ENCODE peak calls at places on chromosomes 1 and 21, in seven cellular contexts. V is lower lobe of right lung, N is mammary epithelial cell, J is GM23248, C is uterus, A is A549, W is upper lobe of left lung. B is an unnamed sample. For H3K4me1, the result is how much of the 10 kb centered on the place peaks cover.

GRCh38 chr21:17901458-17902092 is 82.4 kb upstream of the C21orf91 start:
- DNase-seq in J (peak), W (no peak), A (no peak), N (peak), V (no peak), C (no peak), B (peak)

GRCh38 chr21:44548922-44549321 is 2.4 kb downstream of the KRTAP10-2 start:
- DNase-seq in C (no peak), J (no peak), N (no peak), A (no peak), W (no peak), V (no peak), B (peak)

GRCh38 chr1:25913166-25913565 is 6.9 kb upstream of the STMN1 start:
- DNase-seq in N (no peak), C (no peak), A (no peak), V (no peak), J (no peak), W (no peak), B (no peak)

GRCh38 chr1:223217781-223218180 is 74.7 kb upstream of the TLR5 start:
- DNase-seq in N (no peak), A (no peak), V (no peak), J (no peak), W (no peak), C (no peak), B (no peak)

GRCh38 chr1:21935891-21936365 is 1.2 kb downstream of the HSPG2 start:
- DNase-seq in C (no peak), N (peak), J (no peak), W (peak), V (peak), A (peak), B (no peak)

GRCh38 chr1:156886583-156887302 is 6.8 kb upstream of the PEAR1 start:
- DNase-seq in N (no peak), A (no peak), J (no peak), W (no peak), V (no peak), C (no peak), B (no peak)

GRCh38 chr1:60118119-60118518 is 44.5 kb upstream of the C1orf87 start:
- DNase-seq in J (peak), A (no peak), N (no peak), C (peak), V (no peak), W (no peak), B (no peak)

GRCh38 chr21:44984792-44985440 is 45.1 kb downstream of the SLX9 start:
- DNase-seq in A (no peak), W (no peak), J (no peak), V (peak), N (no peak), C (peak), B (no peak)

GRCh38 chr1:1298861-1299685 is 8.7 kb downstream of the ACAP3 start:
- DNase-seq in V (no peak), J (no peak), A (no peak), C (no peak), N (no peak), W (no peak), B (no peak)

GRCh38 chr21:34707876-34708325 is 39.1 kb downstream of the CLIC6 start:
- DNase-seq in W (no peak), N (no peak), J (no peak), C (no peak), A (no peak), V (no peak), B (no peak)

GRCh38 chr1:113451710-113452109 is 61.4 kb downstream of the MAGI3 start:
- DNase-seq in V (no peak), A (no peak), J (no peak), C (no peak), W (no peak), N (no peak), B (no peak)

GRCh38 chr1:87305762-87306161 is 22.9 kb upstream of the LMO4 start:
- DNase-seq in C (no peak), A (no peak), V (no peak), W (no peak), N (no peak), J (peak), B (peak)

GRCh38 chr21:41677671-41678015 is 89.2 kb downstream of the RIPK4 start:
- DNase-seq in A (peak), C (no peak), W (peak), N (no peak), J (no peak), V (no peak), B (peak)

GRCh38 chr1:69737527-69738176 is 169.9 kb downstream of the LRRC7 start:
- DNase-seq in N (peak), W (no peak), C (no peak), J (peak), A (peak), V (no peak), B (peak)

GRCh38 chr21:45950740-45951515 is 30.6 kb upstream of the COL6A1 start:
- DNase-seq in V (no peak), C (peak), W (no peak), A (no peak), J (peak), N (peak), B (peak)

GRCh38 chr1:36115200-36115669 is 9.8 kb downstream of the COL8A2 start:
- DNase-seq in W (no peak), J (peak), V (no peak), A (no peak), N (peak), C (no peak), B (peak)

GRCh38 chr1:201749059-201749458 is 79.9 kb upstream of the IPO9 start:
- DNase-seq in W (no peak), A (no peak), C (no peak), J (no peak), N (no peak), V (no peak), B (no peak)

GRCh38 chr1:227796359-227796915 is 19.0 kb upstream of the PRSS38 start:
- DNase-seq in W (no peak), J (no peak), V (no peak), C (no peak), A (no peak), N (no peak), B (no peak)

GRCh38 chr1:45009956-45010854 is 919 bp downstream of the HECTD3 start:
- DNase-seq in J (peak), C (no peak), N (peak), A (no peak), V (peak), W (peak), B (no peak)

GRCh38 chr1:161374373-161374772 is 6.7 kb upstream of the CFAP126 start:
- DNase-seq in C (no peak), J (peak), W (no peak), A (peak), V (no peak), N (no peak), B (no peak)

GRCh38 chr1:223123238-223123976 is 19.6 kb downstream of the TLR5 start:
- DNase-seq in V (peak), A (peak), N (peak), J (peak), C (peak), W (peak), B (peak)

GRCh38 chr21:44487831-44488230 is 32.5 kb downstream of the LRRC3 start:
- DNase-seq in C (no peak), J (peak), N (no peak), W (no peak), V (no peak), A (peak), B (no peak)

GRCh38 chr21:44509539-44509938 is 30.5 kb downstream of the KRTAP10-1 start:
- DNase-seq in C (no peak), W (peak), N (peak), V (peak), J (peak), A (peak), B (no peak)

GRCh38 chr1:172902861-172903381 is 147.8 kb downstream of the TNFSF18 start:
- DNase-seq in C (no peak), J (peak), W (no peak), N (peak), A (no peak), V (no peak), B (peak)
- H3K4me1 ChIP-seq in C (under half), J (half or more), W (under half), N (half or more), A (under half), V (under half), B (half or more)

GRCh38 chr1:28115267-28115666 is 26.9 kb upstream of the EYA3 start:
- DNase-seq in A (no peak), J (no peak), N (no peak), C (no peak), V (peak), W (peak), B (peak)

GRCh38 chr1:28112388-28113311 is 24.2 kb upstream of the EYA3 start:
- DNase-seq in C (no peak), A (peak), N (peak), W (peak), J (peak), V (peak), B (peak)

GRCh38 chr1:28111157-28111556 is 22.7 kb upstream of the EYA3 start:
- DNase-seq in A (no peak), V (peak), N (no peak), W (peak), J (peak), C (no peak), B (no peak)

GRCh38 chr1:28118640-28119307 is 30.4 kb upstream of the EYA3 start:
- DNase-seq in N (no peak), A (no peak), C (no peak), W (no peak), V (no peak), J (no peak), B (no peak)

GRCh38 chr1:28114844-28115243 is 26.4 kb upstream of the EYA3 start:
- DNase-seq in W (no peak), J (no peak), N (no peak), C (no peak), V (no peak), A (no peak), B (no peak)
- H3K4me1 ChIP-seq in W (under half), J (under half), N (under half), C (under half), V (under half), A (under half), B (under half)

DNA sequence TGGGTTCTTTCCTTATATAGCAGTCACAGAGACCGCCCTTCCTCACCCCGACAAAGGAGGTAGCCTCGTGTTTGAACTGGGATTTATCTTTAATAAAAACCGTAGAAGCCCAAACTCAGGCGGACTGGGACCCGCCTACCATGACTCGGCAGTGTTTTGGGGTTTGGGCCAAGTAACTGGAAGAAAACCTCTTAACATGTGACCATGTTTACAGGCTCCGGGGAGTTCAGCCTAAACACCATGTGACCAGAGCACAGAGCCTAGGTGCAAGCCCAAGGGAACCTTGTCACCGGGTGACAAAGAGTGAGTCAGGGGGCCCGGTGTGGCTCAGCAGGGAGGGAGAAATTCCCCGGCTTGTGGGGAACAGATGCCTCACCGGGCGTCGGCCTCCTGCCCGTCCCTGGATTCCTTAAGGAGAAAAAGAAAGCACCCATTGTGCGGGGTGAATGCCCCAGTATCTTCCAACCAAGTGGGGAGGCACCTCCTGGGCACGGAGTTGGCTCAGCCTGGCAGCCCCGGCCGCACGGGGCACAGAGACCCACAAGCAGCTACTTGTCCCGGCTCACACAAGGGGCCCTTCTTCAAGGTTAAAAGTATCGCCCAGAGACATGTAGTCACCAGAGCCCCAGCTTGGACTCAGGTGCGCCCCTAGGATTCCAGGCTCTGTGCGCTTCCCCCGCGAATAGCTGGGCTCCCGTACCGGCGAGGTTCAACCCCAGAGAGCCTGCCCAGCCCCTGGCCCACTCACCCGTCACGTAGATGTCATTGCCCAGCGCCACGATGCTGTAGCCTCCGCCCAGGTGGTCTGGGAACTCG is 1.4 kb downstream of the KLHL21 start:
- DNase-seq in V (peak), W (peak), J (peak), A (peak), C (peak), N (peak), B (peak)
- H3K4me1 ChIP-seq in V (half or more), W (half or more), J (under half), A (under half), C (under half), N (under half), B (under half)

DNA sequence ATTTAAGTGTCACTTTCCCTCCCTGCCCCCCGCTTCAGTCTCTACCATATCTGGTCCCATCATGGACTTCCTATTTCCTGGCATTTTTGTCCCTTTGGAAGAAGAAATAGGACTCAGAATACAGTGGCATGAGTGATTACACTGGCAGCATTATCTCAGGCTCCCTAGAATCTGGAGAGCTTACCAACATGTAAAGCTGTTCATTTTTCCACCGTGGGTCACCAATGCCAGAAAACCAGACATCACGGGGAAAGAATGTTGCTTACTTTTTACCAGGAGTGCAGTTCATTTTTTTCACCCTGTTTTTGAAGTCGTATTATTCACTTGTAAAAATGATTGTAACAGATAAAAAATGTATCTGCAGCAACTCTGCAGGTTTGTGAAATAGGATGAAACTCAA is 44.8 kb downstream of the BACH1 start:
- DNase-seq in N (no peak), W (no peak), C (no peak), A (no peak), V (no peak), J (peak), B (peak)
- H3K4me1 ChIP-seq in N (under half), W (under half), C (under half), A (under half), V (half or more), J (half or more), B (half or more)

GRCh38 chr1:202858306-202858705 is 30.6 kb downstream of the RABIF start:
- DNase-seq in C (peak), V (no peak), N (no peak), J (peak), W (peak), A (no peak), B (no peak)
- H3K4me1 ChIP-seq in C (under half), V (under half), N (under half), J (under half), W (under half), A (under half), B (under half)

GRCh38 chr1:42941640-42942330 is 16.9 kb downstream of the SLC2A1 start:
- DNase-seq in V (peak), N (peak), C (no peak), J (peak), A (peak), W (peak), B (peak)
- H3K4me1 ChIP-seq in V (half or more), N (half or more), C (under half), J (half or more), A (half or more), W (half or more), B (half or more)

DNA sequence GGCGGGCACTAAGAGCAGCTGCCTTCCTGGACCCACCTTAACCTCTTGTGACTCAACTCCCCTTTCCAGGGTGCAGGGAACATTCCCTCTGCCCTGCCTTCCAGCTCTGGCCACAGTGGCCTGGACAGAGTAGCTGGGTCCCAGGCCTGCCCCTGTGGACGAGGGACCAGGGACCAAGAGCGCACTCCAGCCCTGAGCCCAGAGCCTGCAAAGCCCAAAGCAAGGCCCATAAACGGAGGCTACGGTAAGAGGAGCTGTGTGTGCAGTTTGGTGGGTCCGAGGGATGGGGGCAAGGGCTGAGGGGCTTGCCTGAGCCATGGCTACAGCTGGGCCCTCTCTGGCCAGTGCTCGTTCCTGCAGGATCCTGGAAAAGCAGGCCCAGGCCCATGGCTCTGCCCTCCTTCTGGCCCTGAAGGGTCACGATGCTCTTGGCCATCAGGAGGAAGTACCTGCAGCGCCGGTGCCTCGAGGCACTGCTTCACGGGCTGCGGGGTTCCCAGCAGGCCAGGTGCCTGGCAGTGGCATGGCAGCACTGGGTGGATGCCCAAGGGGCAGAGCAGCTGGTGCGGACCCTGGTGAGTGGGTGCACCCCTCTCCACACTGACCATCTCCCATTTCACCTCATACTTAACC is 17.8 kb downstream of the MTHFR start:
- DNase-seq in V (no peak), N (no peak), J (no peak), A (no peak), W (no peak), C (no peak), B (no peak)
- H3K4me1 ChIP-seq in V (half or more), N (under half), J (under half), A (under half), W (half or more), C (under half), B (under half)

DNA sequence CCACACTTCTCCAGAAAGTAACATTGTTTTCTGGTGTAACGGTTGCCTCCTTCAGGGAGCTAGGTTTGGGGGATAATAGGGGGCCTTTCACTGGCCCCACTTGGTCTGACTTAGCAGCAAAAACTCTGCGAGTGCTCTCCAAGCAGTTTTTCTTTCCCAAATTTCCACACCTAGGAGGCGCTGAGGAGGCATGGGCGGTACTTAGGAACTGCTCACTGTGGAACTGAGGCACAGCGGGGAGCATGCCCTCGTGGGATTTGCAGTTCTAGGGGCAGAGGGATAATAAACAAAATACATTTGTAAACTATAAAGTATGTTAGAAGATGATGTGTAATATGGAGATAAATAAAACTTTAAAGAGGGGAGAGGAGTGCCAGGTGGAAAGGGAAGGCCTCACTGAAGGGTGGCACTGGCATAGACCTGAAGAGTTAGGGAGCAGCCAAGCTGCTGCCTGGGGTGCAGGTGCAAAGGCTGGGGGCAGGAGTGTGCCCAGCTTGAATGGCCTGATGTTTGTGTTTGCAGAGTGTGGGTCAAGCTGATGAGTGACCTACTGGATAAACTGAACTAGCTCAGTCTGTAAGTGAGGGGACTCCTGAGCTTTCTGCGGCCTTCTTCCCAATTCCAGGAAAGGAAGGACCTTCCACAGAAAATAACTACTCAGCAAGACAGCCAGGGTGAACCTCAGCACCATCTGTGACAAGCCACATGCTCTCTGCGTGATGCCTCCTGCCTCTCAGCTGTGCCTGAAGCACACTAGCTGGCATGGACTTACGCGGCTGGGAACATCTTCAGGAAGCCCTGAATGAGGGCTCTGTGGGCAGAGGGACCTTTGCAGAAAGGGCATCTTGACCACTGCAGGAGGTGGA is 1.9 kb downstream of the EPHX1 start:
- DNase-seq in W (no peak), N (no peak), J (peak), C (no peak), A (peak), V (no peak), B (no peak)
- H3K4me1 ChIP-seq in W (half or more), N (under half), J (under half), C (under half), A (half or more), V (half or more), B (under half)

B was measured in astrocyte.